ENCODE peak calls at places on chromosomes 12 and 14, in six cellular contexts. R, H, B, F, Z and G are unnamed samples.

GRCh38 chr14:92527724-92528123 is 14.1 kb downstream of the RIN3 start:
- DNase-seq in R (no peak), H (no peak), B (no peak), F (no peak), Z (no peak), G (no peak)

GRCh38 chr14:102774391-102775153 is 2.7 kb upstream of the TRAF3 start:
- DNase-seq in R (peak; percentile 96), H (peak; percentile 81), B (peak; percentile 70), F (peak; percentile 69), Z (peak; percentile 79), G (peak; percentile 76)

GRCh38 chr12:131052891-131053290 is 99.2 kb downstream of the ADGRD1 start:
- DNase-seq in R (no peak), H (no peak), B (no peak), F (no peak), Z (no peak), G (no peak)

GRCh38 chr12:109680521-109681030 is 33.0 kb upstream of the FAM222A start:
- DNase-seq in R (no peak), H (no peak), B (no peak), F (no peak), Z (peak; percentile 25), G (no peak)

GRCh38 chr12:79678306-79678705 is 12.5 kb downstream of the PAWR start:
- DNase-seq in R (no peak), H (no peak), B (no peak), F (no peak), Z (no peak), G (no peak)

GRCh38 chr12:78146365-78146772 is 315.7 kb downstream of the NAV3 start:
- DNase-seq in R (no peak), H (peak; percentile 51), B (peak; percentile 13), F (peak; percentile 59), Z (peak; percentile 15), G (peak; percentile 56)

GRCh38 chr14:104933721-104934379 is 9.2 kb downstream of the PLD4 start:
- DNase-seq in R (no peak), H (no peak), B (no peak), F (no peak), Z (no peak), G (no peak)

GRCh38 chr14:39368261-39368959 is 63.8 kb downstream of the FBXO33 start:
- DNase-seq in R (no peak), H (peak; percentile 77), B (peak; percentile 54), F (peak; percentile 61), Z (peak; percentile 88), G (peak; percentile 62)

GRCh38 chr12:109540526-109541411 is 32.5 kb downstream of the MMAB start:
- DNase-seq in R (no peak), H (no peak), B (no peak), F (no peak), Z (peak; percentile 34), G (no peak)

GRCh38 chr12:75086086-75087038 is 123.3 kb downstream of the KCNC2 start:
- DNase-seq in R (no peak), H (no peak), B (no peak), F (no peak), Z (no peak), G (no peak)

GRCh38 chr12:46152456-46152855 is 116.4 kb downstream of the SLC38A1 start:
- DNase-seq in R (no peak), H (no peak), B (no peak), F (peak; percentile 75), Z (no peak), G (no peak)

GRCh38 chr14:95330591-95331370 is 11.1 kb upstream of the CLMN start:
- DNase-seq in R (no peak), H (no peak), B (no peak), F (no peak), Z (no peak), G (no peak)

GRCh38 chr14:95504135-95505029 is 12.1 kb downstream of the SYNE3 start:
- DNase-seq in R (no peak), H (no peak), B (no peak), F (peak; percentile 50), Z (no peak), G (no peak)

GRCh38 chr14:101774006-101774755 is 12.7 kb downstream of the PPP2R5C start:
- DNase-seq in R (no peak), H (no peak), B (no peak), F (no peak), Z (no peak), G (no peak)

GRCh38 chr14:55837467-55837866 is 257.5 kb downstream of the KTN1 start:
- DNase-seq in R (no peak), H (no peak), B (no peak), F (no peak), Z (peak; percentile 10), G (no peak)

GRCh38 chr12:55955800-55956508 is 9.9 kb downstream of the PMEL start:
- DNase-seq in R (no peak), H (peak; percentile 81), B (peak; percentile 57), F (peak; percentile 40), Z (peak; percentile 48), G (peak; percentile 71)

GRCh38 chr12:121789233-121789781 is 4.2 kb downstream of the RHOF start:
- DNase-seq in R (no peak), H (no peak), B (no peak), F (no peak), Z (no peak), G (peak; percentile 69)

GRCh38 chr12:116735951-116736599 is 1.8 kb downstream of the SPRING1 start:
- DNase-seq in R (no peak), H (peak; percentile 17), B (peak; percentile 16), F (no peak), Z (peak; percentile 82), G (peak; percentile 38)

GRCh38 chr12:117564885-117565284 is 203.5 kb upstream of the NOS1 start:
- DNase-seq in R (no peak), H (peak; percentile 9), B (no peak), F (no peak), Z (no peak), G (no peak)

GRCh38 chr12:49288412-49288853 is 6.5 kb upstream of the PRPH start:
- DNase-seq in R (peak; percentile 19), H (peak; percentile 66), B (peak; percentile 76), F (peak; percentile 57), Z (peak; percentile 34), G (peak; percentile 73)

GRCh38 chr12:116043673-116044072 is 233.8 kb downstream of the MED13L start:
- DNase-seq in R (no peak), H (no peak), B (no peak), F (no peak), Z (no peak), G (no peak)

GRCh38 chr12:27732281-27732680 is 21.6 kb downstream of the MRPS35 start:
- DNase-seq in R (no peak), H (peak; percentile 42), B (peak; percentile 23), F (no peak), Z (peak; percentile 39), G (peak; percentile 47)

DNA sequence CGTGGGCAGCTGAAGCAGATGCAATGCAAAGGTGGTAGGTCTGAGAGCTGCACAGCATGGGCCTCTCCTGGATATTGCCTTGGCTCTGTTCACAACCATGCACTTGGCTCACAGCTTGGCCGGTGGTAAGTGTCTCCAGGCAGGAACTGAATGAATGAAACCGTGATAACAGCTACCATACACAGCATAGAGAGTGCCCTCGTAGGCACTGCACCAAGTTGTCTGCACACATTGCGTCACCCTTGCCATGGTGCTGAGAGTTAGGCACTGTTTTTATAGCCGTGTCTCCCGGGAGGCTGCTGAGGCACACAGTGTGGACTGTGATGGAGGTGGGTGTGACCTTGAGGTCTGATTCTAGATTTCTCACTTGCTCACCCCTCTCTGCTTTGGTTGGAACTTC is 157.6 kb upstream of the VASH1 start:
- DNase-seq in R (no peak), H (no peak), B (no peak), F (no peak), Z (no peak), G (peak; percentile 9)
- TF ChIP-seq MYC in R (no peak), H (no peak), B (no peak), F (no peak), Z (no peak), G (no peak)

GRCh38 chr12:132617822-132618682 is 524 bp upstream of the P2RX2 start:
- DNase-seq in R (no peak), H (no peak), B (no peak), F (no peak), Z (no peak), G (no peak)
- H3K4me3 ChIP-seq in R (no peak overlapping the region), H (peak overlapping the region; percentile 46), B (no peak overlapping the region), F (no peak overlapping the region), Z (no peak overlapping the region), G (no peak overlapping the region)

GRCh38 chr12:53046655-53047220 is 3.1 kb upstream of the TNS2 start:
- DNase-seq in R (no peak), H (peak; percentile 86), B (no peak), F (peak; percentile 66), Z (peak; percentile 51), G (peak; percentile 79)

GRCh38 chr12:53048780-53049401 is 974 bp upstream of the TNS2 start:
- DNase-seq in R (no peak), H (peak; percentile 49), B (peak; percentile 40), F (peak; percentile 52), Z (peak; percentile 40), G (no peak)

GRCh38 chr12:53045646-53046045 is 4.2 kb upstream of the TNS2 start:
- DNase-seq in R (no peak), H (no peak), B (no peak), F (no peak), Z (no peak), G (no peak)

GRCh38 chr12:53048033-53048779 is 1.7 kb upstream of the TNS2 start:
- DNase-seq in R (no peak), H (peak; percentile 84), B (no peak), F (peak; percentile 41), Z (peak; percentile 68), G (no peak)

GRCh38 chr12:53047221-53048032 is 2.4 kb upstream of the TNS2 start:
- DNase-seq in R (no peak), H (peak; percentile 83), B (peak; percentile 80), F (peak; percentile 32), Z (peak; percentile 44), G (peak; percentile 66)
- TF ChIP-seq POLR2A in R (peak; percentile 32), H (peak; percentile 38), B (no peak), F (no peak), Z (peak; percentile 3), G (no peak)

DNA sequence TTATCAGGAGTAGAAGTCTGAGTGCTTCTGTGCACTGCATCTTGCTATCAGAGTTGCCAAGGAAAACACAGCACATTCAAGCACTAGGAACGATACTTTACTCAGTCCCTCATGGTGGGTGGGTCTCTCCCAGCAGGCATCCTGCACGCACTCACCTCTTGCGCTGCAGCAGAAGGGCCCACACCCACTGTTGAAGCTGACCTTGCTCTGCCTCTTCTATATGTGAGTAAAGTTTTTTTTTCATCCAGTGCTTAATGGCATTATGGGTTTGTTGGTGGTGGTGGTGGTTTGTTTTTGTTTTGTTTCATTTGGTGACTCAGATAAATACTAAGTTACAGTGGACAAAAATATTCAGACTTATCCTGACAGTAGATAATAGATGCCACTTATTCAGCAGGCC is 348.5 kb downstream of the EGLN3 start:
- DNase-seq in R (no peak), H (no peak), B (no peak), F (no peak), Z (no peak), G (no peak)
- TF ChIP-seq MYC in R (no peak), H (no peak), B (no peak), F (no peak), Z (no peak), G (no peak)

DNA sequence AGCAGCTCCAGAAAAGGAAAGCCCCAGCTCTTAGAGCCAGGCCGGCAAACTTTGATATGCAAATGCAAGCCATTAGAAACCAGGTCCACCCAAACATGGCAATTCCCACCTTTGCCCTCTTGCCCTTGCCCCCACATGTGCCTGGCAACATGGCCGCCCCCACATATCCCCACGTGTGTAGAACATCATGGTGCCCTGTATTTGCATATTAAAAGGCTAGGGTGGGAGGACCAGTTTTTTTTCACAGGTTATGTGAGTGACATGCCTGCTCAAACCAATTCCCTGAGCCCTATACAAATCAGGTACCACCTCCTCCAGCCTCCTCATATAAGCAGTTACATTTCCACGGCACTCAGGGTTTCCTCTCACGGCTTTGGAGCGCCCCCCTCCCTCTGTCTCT is 6.1 kb upstream of the ALDH1L2 start:
- DNase-seq in R (no peak), H (no peak), B (no peak), F (no peak), Z (no peak), G (no peak)
- H3K4me3 ChIP-seq in R (no peak overlapping the region), H (no peak overlapping the region), B (no peak overlapping the region), F (no peak overlapping the region), Z (no peak overlapping the region), G (no peak overlapping the region)